ENCODE peak calls at places on chromosomes 4 and X, in eight cellular contexts. U, O, W, L, F, Q, P and V are unnamed samples.

GRCh38 chrX:53716328-53717088 is 30.0 kb upstream of the HUWE1 start:
- DNase-seq in P (peak), Q (no peak), L (peak), O (no peak), U (no peak), W (no peak), F (no peak), V (peak)

GRCh38 chr4:173214231-173214630 is 45.6 kb downstream of the GALNT7 start:
- DNase-seq in W (no peak), U (no peak), F (no peak), O (no peak), Q (no peak), L (no peak), P (no peak), V (no peak)

GRCh38 chr4:56308384-56308783 is 78.9 kb downstream of the AASDH start:
- DNase-seq in W (no peak), Q (no peak), U (no peak), O (no peak), P (no peak), L (no peak), F (no peak), V (no peak)

GRCh38 chrX:8849462-8849861 is 48.3 kb upstream of the FAM9A start:
- DNase-seq in U (no peak), F (no peak), Q (no peak), L (peak), W (no peak), O (peak), P (no peak), V (no peak)

GRCh38 chr4:242121-242848 is 63.0 kb downstream of the ZNF732 start:
- DNase-seq in U (peak), F (peak), Q (peak), P (peak), O (no peak), W (peak), L (peak), V (peak)

GRCh38 chr4:140653718-140654515 is 85.2 kb upstream of the UCP1 start:
- DNase-seq in Q (no peak), O (no peak), P (peak), W (peak), U (no peak), F (no peak), L (peak), V (peak)

GRCh38 chr4:3323071-3323481 is 30.3 kb downstream of the RGS12 start:
- DNase-seq in L (no peak), U (peak), O (no peak), F (no peak), Q (no peak), W (no peak), P (no peak), V (no peak)

GRCh38 chr4:119394826-119395225 is 72.9 kb upstream of the FABP2 start:
- DNase-seq in L (no peak), P (peak), U (no peak), F (no peak), Q (no peak), O (no peak), W (no peak), V (no peak)

GRCh38 chrX:2954541-2954940 is 25.4 kb upstream of the ARSD start:
- DNase-seq in U (no peak), F (peak), L (no peak), P (no peak), Q (no peak), W (no peak), O (no peak), V (no peak)

GRCh38 chrX:35890699-35891098 is 28.8 kb upstream of the CFAP47 start:
- DNase-seq in W (peak), F (peak), O (no peak), U (peak), P (peak), Q (peak), L (peak), V (peak)

GRCh38 chr4:22462693-22463092 is 53.2 kb downstream of the ADGRA3 start:
- DNase-seq in O (no peak), P (no peak), Q (no peak), U (no peak), L (no peak), W (no peak), F (no peak), V (no peak)

GRCh38 chrX:150548251-150548650 is 20.2 kb upstream of the MTM1 start:
- DNase-seq in L (no peak), P (no peak), O (no peak), U (no peak), F (no peak), W (no peak), Q (no peak), V (no peak)
- H3K4me3 ChIP-seq in L (no peak), P (no peak), O (no peak), U (no peak), F (no peak), W (peak), Q (no peak), V (no peak)

GRCh38 chr4:94390804-94391410 is 48.3 kb upstream of the HPGDS start:
- DNase-seq in P (peak), Q (no peak), W (no peak), U (peak), F (peak), L (peak), O (no peak), V (peak)
- TF ChIP-seq CTCF in P (peak), Q (peak), W (peak), U (peak), F (peak), L (peak), O (peak), V (peak)

DNA sequence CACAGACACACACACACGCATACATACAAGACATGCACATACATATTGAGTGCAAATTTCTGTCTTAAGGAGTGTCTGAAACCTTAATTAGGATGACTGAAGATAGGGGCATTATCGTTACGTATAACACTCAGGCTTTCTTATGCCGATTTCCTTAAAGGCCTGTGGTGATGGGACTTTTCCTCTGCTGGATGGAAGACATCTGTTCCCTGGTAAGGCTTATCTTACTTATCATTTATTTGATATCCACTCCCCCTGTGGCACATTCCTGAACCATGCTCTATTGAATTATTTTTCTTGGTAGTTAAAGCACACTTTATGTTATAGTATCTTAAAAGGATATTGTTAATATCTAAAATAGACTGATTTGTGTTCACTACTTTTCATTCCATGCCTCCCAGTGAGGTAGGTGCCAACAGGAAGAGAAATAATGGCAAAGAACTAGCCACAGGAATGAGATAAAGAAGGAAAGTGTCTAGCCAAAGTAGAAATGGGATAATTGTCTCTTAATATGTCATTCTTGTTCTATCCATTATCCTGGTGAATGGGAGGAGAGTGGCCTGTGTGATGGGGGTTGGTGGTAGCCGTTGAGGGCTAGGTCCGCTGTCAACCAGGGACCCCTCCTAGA is 92.9 kb upstream of the GPRIN3 start:
- DNase-seq in P (no peak), F (no peak), W (no peak), U (no peak), O (no peak), Q (no peak), L (peak), V (peak)
- H3K4me3 ChIP-seq in P (no peak), F (no peak), W (no peak), U (no peak), O (no peak), Q (no peak), L (no peak), V (no peak)

GRCh38 chr4:13933163-13933562 is 305.6 kb upstream of the BOD1L1 start:
- DNase-seq in L (peak), O (no peak), P (peak), U (no peak), Q (no peak), F (no peak), W (no peak), V (peak)
- TF ChIP-seq CTCF in L (no peak), O (peak), P (no peak), U (no peak), Q (no peak), F (no peak), W (peak), V (peak)

DNA sequence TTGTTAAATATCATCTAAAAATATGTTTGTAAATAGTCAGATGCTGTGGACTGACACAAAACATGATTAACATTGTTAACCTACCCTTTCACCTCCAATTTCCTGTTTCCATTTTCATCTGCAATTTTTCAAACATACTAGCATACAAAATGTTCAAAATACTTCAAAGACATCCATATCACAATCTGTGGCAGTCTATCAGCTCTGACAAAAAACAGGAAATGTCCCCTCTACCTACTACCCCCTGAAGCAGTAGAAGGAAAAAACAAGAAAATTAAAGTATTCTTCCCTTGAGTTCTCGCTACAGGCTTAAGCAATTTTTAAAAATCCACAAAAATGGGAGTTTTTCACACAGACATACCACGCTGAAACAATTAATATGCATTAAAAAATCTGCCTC is 108.2 kb upstream of the MCF2 start:
- DNase-seq in F (no peak), W (no peak), U (no peak), O (no peak), Q (no peak), L (no peak), P (no peak), V (no peak)
- H3K4me3 ChIP-seq in F (no peak), W (no peak), U (no peak), O (no peak), Q (no peak), L (no peak), P (no peak), V (no peak)